ENCODE peak calls at places on chromosomes 12 and 14, in five cellular contexts. P is fibroblast of lung, E is mucosa of descending colon, A is AG09319, C is glutamatergic neuron. I is an unnamed sample.

GRCh38 chr12:1804545-1805332 is 15.6 kb upstream of the LRTM2 start:
- DNase-seq in P (peak), E (peak), A (peak), C (peak), I (peak)

GRCh38 chr14:61569783-61570182 is 125.5 kb upstream of the HIF1A start:
- DNase-seq in P (peak), E (no peak), A (peak), C (no peak), I (peak)

GRCh38 chr12:122129131-122129530 is 44.9 kb downstream of the IL31 start:
- DNase-seq in P (no peak), E (no peak), A (no peak), C (no peak), I (peak)

GRCh38 chr12:104680506-104680905 is 223.8 kb downstream of the CHST11 start:
- DNase-seq in P (no peak), E (no peak), A (no peak), C (no peak), I (no peak)

GRCh38 chr12:77865178-77865577 is 34.5 kb downstream of the NAV3 start:
- DNase-seq in P (no peak), E (no peak), A (no peak), C (no peak), I (no peak)

GRCh38 chr14:94367347-94367746 is 21.1 kb downstream of the SERPINA1 start:
- DNase-seq in P (no peak), E (no peak), A (no peak), C (no peak), I (no peak)

GRCh38 chr12:92634730-92635129 is 68.1 kb upstream of the PLEKHG7 start:
- DNase-seq in P (no peak), E (no peak), A (no peak), C (no peak), I (no peak)

GRCh38 chr12:106301611-106302321 is 767 bp upstream of the TCP11L2 start:
- DNase-seq in P (peak), E (peak), A (no peak), C (peak), I (peak)

GRCh38 chr12:108939594-108939993 is 59.7 kb downstream of the DAO start:
- DNase-seq in P (peak), E (peak), A (no peak), C (no peak), I (peak)

GRCh38 chr14:53519137-53519536 is 366.0 kb upstream of the DDHD1 start:
- DNase-seq in P (peak), E (no peak), A (no peak), C (no peak), I (no peak)

GRCh38 chr12:54229624-54230212 is 40.9 kb upstream of the SMUG1 start:
- DNase-seq in P (peak), E (no peak), A (peak), C (no peak), I (no peak)

GRCh38 chr14:81234268-81234667 is 13.5 kb upstream of the GTF2A1 start:
- DNase-seq in P (peak), E (no peak), A (no peak), C (no peak), I (no peak)

GRCh38 chr12:67666605-67667004 is 18.1 kb downstream of the DYRK2 start:
- DNase-seq in P (no peak), E (no peak), A (no peak), C (no peak), I (no peak)

GRCh38 chr12:122891661-122892525 is 4.0 kb downstream of the VPS37B start:
- DNase-seq in P (peak), E (no peak), A (no peak), C (no peak), I (peak)

GRCh38 chr14:60657609-60657983 is 8.3 kb upstream of the SIX1 start:
- DNase-seq in P (peak), E (no peak), A (no peak), C (peak), I (peak)

GRCh38 chr12:104960464-104960863 is 2.4 kb upstream of the SLC41A2 start:
- DNase-seq in P (no peak), E (no peak), A (no peak), C (no peak), I (no peak)

GRCh38 chr12:4116251-4117111 is 157.1 kb upstream of the CCND2 start:
- DNase-seq in P (peak), E (peak), A (peak), C (no peak), I (no peak)

GRCh38 chr12:121918679-121919038 is 267 bp downstream of the CFAP251 start:
- DNase-seq in P (no peak), E (peak), A (no peak), C (peak), I (no peak)

GRCh38 chr12:119375619-119376018 is 41.1 kb downstream of the CCDC60 start:
- DNase-seq in P (no peak), E (peak), A (no peak), C (no peak), I (no peak)

GRCh38 chr12:15171015-15171646 is 50.1 kb downstream of the RERG start:
- DNase-seq in P (peak), E (no peak), A (no peak), C (no peak), I (no peak)

GRCh38 chr12:93612719-93613228 is 40.3 kb downstream of the SOCS2 start:
- DNase-seq in P (no peak), E (no peak), A (no peak), C (no peak), I (no peak)

GRCh38 chr14:33131801-33132200 is 193.1 kb downstream of the NPAS3 start:
- DNase-seq in P (no peak), E (no peak), A (no peak), C (no peak), I (no peak)

GRCh38 chr12:67483871-67484554 is 164.5 kb upstream of the DYRK2 start:
- DNase-seq in P (no peak), E (no peak), A (no peak), C (no peak), I (no peak)

GRCh38 chr14:32724864-32725550 is 213.7 kb upstream of the NPAS3 start:
- DNase-seq in P (peak), E (no peak), A (no peak), C (no peak), I (peak)

GRCh38 chr14:39372656-39373055 is 59.6 kb downstream of the FBXO33 start:
- DNase-seq in P (peak), E (no peak), A (no peak), C (no peak), I (no peak)

GRCh38 chr12:64522316-64522715 is 70.4 kb downstream of the TBK1 start:
- DNase-seq in P (peak), E (no peak), A (no peak), C (no peak), I (peak)

GRCh38 chr12:20040844-20041243 is 327.5 kb upstream of the PDE3A start:
- DNase-seq in P (no peak), E (no peak), A (no peak), C (no peak), I (peak)

GRCh38 chr12:98532687-98533304 is 17.4 kb downstream of the TMPO start:
- DNase-seq in P (peak), E (peak), A (no peak), C (no peak), I (peak)

GRCh38 chr14:96461950-96462798 is 40.0 kb upstream of the PAPOLA start:
- DNase-seq in P (no peak), E (peak), A (no peak), C (no peak), I (peak)

GRCh38 chr14:50320279-50320678 is 8.2 kb downstream of the DMAC2L start:
- DNase-seq in P (peak), E (no peak), A (no peak), C (no peak), I (no peak)

GRCh38 chr14:61705017-61705416 is 9.7 kb downstream of the HIF1A start:
- DNase-seq in P (no peak), E (no peak), A (no peak), C (no peak), I (no peak)

GRCh38 chr12:27319394-27319793 is 13.2 kb upstream of the BMAL2 start:
- DNase-seq in P (peak), E (no peak), A (no peak), C (no peak), I (no peak)

GRCh38 chr12:56682323-56682722 is 5.8 kb downstream of the PTGES3 start:
- DNase-seq in P (no peak), E (no peak), A (no peak), C (no peak), I (peak)

GRCh38 chr14:72704507-72704906 is 189.4 kb downstream of the DPF3 start:
- DNase-seq in P (no peak), E (no peak), A (no peak), C (no peak), I (no peak)

GRCh38 chr12:109927622-109928021 is 27.5 kb downstream of the TCHP start:
- DNase-seq in P (peak), E (peak), A (no peak), C (peak), I (peak)

GRCh38 chr12:50542448-50542847 is 37.7 kb downstream of the DIP2B start:
- DNase-seq in P (peak), E (no peak), A (no peak), C (no peak), I (no peak)

GRCh38 chr12:40010899-40011774 is 94.7 kb downstream of the SLC2A13 start:
- DNase-seq in P (peak), E (peak), A (peak), C (peak), I (peak)

DNA sequence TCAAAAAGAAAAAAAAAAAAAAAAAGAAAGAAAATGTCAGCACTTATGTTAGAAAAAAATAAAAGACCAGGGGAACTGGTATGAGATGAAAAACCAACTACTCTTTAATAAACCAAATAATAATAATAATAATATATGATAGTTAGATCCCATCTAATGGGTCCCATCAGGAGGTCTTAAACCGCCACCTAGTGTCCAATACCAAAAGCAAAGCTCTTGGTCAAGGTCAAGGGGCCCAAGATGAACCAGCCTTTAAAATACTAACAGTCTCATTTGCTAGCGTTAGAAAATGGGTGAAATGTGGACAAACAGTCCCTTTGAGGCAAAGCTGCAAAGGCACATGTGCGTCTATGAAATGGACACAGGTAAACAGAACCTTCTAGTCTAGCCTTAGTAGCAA is 12.3 kb downstream of the BRAP start:
- DNase-seq in P (no peak), E (no peak), A (peak), C (no peak), I (no peak)
- TF ChIP-seq CTCF in P (peak), E (no peak), A (peak), C (peak), I (peak)

GRCh38 chr14:67736771-67737170 is 35.1 kb downstream of the RDH12 start:
- DNase-seq in P (no peak), E (peak), A (no peak), C (no peak), I (no peak)

GRCh38 chr14:67733609-67734008 is 31.9 kb downstream of the RDH12 start:
- DNase-seq in P (no peak), E (no peak), A (no peak), C (no peak), I (no peak)

GRCh38 chr14:67738740-67739504 is 37.2 kb downstream of the RDH12 start:
- DNase-seq in P (peak), E (peak), A (peak), C (no peak), I (no peak)

GRCh38 chr14:67735361-67735921 is 33.8 kb downstream of the RDH12 start:
- DNase-seq in P (no peak), E (no peak), A (no peak), C (no peak), I (no peak)

DNA sequence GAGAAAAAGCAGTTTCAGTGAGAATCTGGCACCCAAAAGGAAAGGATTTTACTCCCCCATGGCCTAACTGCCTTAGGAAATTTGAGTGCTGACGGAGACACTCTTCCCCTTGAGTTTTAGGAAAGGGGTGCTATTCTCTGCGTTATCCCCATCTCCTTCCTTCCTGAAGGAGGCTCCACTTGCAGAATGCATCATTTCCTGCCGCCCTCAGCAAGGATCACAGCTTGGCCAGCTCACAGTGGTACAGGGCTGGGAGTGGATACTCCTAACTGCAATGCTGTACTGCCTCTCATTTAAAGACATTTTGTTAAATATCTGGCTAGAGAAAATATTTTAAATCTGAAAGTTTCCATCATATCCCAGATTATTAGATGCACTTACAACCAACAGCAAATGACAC is 33.0 kb downstream of the RDH12 start:
- DNase-seq in P (no peak), E (no peak), A (no peak), C (no peak), I (peak)
- TF ChIP-seq CTCF in P (peak), E (no peak), A (no peak), C (no peak), I (peak)

GRCh38 chr12:115857160-115857920 is 420.2 kb downstream of the MED13L start:
- DNase-seq in P (no peak), E (no peak), A (no peak), C (no peak), I (peak)
- TF ChIP-seq CTCF in P (no peak), E (no peak), A (peak), C (no peak), I (peak)

GRCh38 chr12:62299617-62300016 is 39.4 kb downstream of the USP15 start:
- DNase-seq in P (no peak), E (no peak), A (no peak), C (no peak), I (no peak)
- TF ChIP-seq CTCF in P (no peak), E (no peak), A (no peak), C (no peak), I (no peak)

GRCh38 chr14:68094158-68094557 is 274.6 kb downstream of the RAD51B start:
- DNase-seq in P (peak), E (no peak), A (no peak), C (no peak), I (no peak)

GRCh38 chr14:68088463-68088862 is 268.9 kb downstream of the RAD51B start:
- DNase-seq in P (peak), E (no peak), A (no peak), C (no peak), I (no peak)

GRCh38 chr14:68085742-68086141 is 266.2 kb downstream of the RAD51B start:
- DNase-seq in P (no peak), E (no peak), A (no peak), C (no peak), I (peak)

GRCh38 chr14:68084256-68084655 is 264.7 kb downstream of the RAD51B start:
- DNase-seq in P (peak), E (no peak), A (no peak), C (no peak), I (no peak)

GRCh38 chr14:68089146-68089715 is 269.7 kb downstream of the RAD51B start:
- DNase-seq in P (peak), E (no peak), A (no peak), C (no peak), I (no peak)
- TF ChIP-seq CTCF in P (no peak), E (no peak), A (no peak), C (no peak), I (no peak)

GRCh38 chr14:88562831-88563686 is at the start of gene ZC3H14:
- DNase-seq in P (peak), E (peak), A (peak), C (peak), I (peak)
- TF ChIP-seq CTCF in P (no peak), E (no peak), A (no peak), C (no peak), I (no peak)

DNA sequence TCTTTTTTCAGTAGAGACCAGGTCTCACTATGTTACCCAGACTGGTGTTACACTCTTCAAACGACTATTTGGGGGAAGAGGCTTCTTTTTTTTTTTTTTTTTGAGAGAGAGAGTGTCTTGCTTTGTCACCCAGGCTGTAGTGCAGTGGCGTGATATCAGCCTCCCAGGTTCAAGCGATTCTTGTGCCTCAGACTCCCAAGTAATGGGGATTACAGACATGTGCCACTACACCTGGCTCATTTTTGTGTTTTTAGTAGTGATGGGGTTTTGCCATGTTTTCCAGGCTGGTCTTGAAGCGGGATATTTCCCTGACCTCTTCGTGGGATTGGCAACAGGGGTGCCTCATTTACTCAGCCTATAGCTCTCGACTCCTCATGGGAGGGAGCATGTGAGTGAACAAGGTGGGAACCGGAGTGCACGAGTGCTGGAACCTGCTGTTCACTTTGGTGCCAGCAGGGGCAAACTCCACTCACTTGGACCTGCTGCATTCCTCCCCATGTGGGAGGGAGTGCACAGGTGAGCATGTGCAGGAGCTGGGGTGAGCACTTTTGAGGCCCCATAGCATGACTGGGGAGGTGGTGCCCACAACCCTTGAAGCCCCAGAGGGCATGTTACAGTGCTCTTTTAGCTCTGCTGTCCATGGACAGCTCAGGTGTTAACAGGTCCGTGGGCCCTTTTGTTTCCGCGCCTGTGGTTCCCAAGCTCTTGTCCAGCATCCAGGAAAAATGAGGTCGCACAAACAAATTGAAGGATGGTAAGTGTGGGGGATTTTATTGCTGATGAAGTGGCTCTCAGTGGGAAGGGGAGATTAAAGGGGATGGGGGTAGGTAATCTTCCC is 79.1 kb upstream of the HECTD1 start:
- DNase-seq in P (no peak), E (peak), A (no peak), C (peak), I (peak)
- TF ChIP-seq CTCF in P (peak), E (peak), A (peak), C (peak), I (peak)

DNA sequence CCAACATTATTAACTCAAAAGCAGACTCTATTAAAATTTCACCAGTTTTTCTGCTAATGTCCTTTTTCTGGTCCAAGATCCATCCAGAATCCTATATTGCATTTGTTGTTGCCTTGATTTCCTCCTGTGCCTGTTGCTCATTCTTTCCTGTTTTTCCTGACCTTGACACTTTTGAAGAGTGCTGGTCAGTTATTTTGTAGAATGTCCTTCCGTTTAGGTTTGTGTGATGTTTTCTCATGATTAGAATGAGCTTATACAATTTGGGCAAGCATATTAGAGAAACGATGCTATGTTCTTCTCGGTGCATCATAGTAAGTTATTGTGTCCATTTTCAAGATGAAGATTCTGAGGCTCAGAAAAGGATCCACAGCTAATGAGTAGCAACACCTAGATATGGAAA is 33.9 kb downstream of the PHLDA1 start:
- DNase-seq in P (no peak), E (no peak), A (no peak), C (no peak), I (no peak)
- TF ChIP-seq CTCF in P (no peak), E (no peak), A (no peak), C (no peak), I (no peak)

DNA sequence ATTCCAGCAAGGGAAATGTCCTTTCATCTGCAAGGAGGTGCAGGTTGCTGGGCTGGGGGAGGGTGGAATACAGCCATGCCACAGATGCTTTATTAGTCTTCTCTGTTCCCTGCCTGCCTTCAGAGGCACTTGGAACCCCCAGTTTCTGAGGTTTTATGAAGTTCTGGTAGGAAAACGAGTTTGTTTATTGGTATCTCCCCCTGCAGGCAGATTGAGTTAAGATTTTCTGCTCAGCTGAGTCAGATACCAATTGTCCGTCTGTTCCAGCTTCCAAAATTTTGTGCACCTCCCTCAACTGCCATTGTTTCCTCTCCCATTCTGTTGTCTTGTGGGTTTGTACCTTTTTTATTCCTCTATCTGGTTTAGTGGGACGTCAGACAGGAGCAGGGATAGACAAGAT is 155.6 kb downstream of the ETV6 start:
- DNase-seq in P (no peak), E (no peak), A (no peak), C (no peak), I (no peak)
- TF ChIP-seq CTCF in P (peak), E (no peak), A (no peak), C (no peak), I (peak)

I was measured in endodermal cell.